ENCODE peak calls at places on chromosomes 2 and 18, in four cellular contexts. S is fibroblast of the aortic adventitia, K is endothelial cell of umbilical vein, I is BE2C. U is an unnamed sample.

GRCh38 chr2:160517731-160518130 is 24.1 kb upstream of the RBMS1 start:
- DNase-seq in I (no peak), K (no peak), S (no peak), U (no peak)

GRCh38 chr2:215613265-215613664 is 177.4 kb upstream of the FN1 start:
- DNase-seq in K (no peak), S (no peak), I (no peak), U (no peak)

GRCh38 chr2:51031004-51031791 is 734 bp downstream of the NRXN1 start:
- DNase-seq in I (no peak), K (no peak), S (no peak), U (no peak)

GRCh38 chr2:144378551-144378950 is 141.4 kb downstream of the ZEB2 start:
- DNase-seq in I (no peak), K (no peak), S (no peak), U (no peak)

GRCh38 chr18:3148930-3149535 is 70.7 kb downstream of the MYOM1 start:
- DNase-seq in K (peak), S (no peak), I (no peak), U (no peak)

GRCh38 chr2:19902272-19902730 is 518 bp upstream of the TTC32 start:
- DNase-seq in K (no peak), I (no peak), S (no peak), U (no peak)

GRCh38 chr18:62987035-62987830 is 271.9 kb downstream of the PHLPP1 start:
- DNase-seq in I (no peak), S (no peak), K (no peak), U (no peak)

GRCh38 chr18:65352183-65352582 is 398.6 kb upstream of the CDH7 start:
- DNase-seq in I (no peak), S (no peak), K (no peak), U (peak)

GRCh38 chr2:215505044-215505786 is 69.3 kb upstream of the FN1 start:
- DNase-seq in S (peak), K (peak), I (no peak), U (peak)

GRCh38 chr2:8310557-8311455 is 371.1 kb upstream of the ID2 start:
- DNase-seq in I (no peak), S (no peak), K (no peak), U (no peak)

GRCh38 chr2:27653397-27653796 is 10.0 kb downstream of the SUPT7L start:
- DNase-seq in I (no peak), S (no peak), K (no peak), U (peak)

GRCh38 chr18:44899832-44900231 is 219.1 kb downstream of the SETBP1 start:
- DNase-seq in K (no peak), S (no peak), I (no peak), U (no peak)

GRCh38 chr2:216057688-216058193 is 23.9 kb downstream of the PECR start:
- DNase-seq in S (no peak), K (no peak), I (no peak), U (peak)

GRCh38 chr2:203782262-203782976 is 76.0 kb downstream of the CD28 start:
- DNase-seq in I (peak), S (peak), K (peak), U (peak)

GRCh38 chr2:120545521-120546076 is 190.1 kb upstream of the GLI2 start:
- DNase-seq in I (no peak), K (no peak), S (no peak), U (no peak)

GRCh38 chr2:156474316-156474715 is 38.1 kb downstream of the GPD2 start:
- DNase-seq in K (no peak), I (no peak), S (no peak), U (no peak)

GRCh38 chr2:105769504-105769903 is 24.8 kb downstream of the NCK2 start:
- DNase-seq in S (no peak), K (no peak), I (no peak), U (peak)
- TF ChIP-seq CTCF in S (no peak), K (no peak), I (no peak), U (peak)

DNA sequence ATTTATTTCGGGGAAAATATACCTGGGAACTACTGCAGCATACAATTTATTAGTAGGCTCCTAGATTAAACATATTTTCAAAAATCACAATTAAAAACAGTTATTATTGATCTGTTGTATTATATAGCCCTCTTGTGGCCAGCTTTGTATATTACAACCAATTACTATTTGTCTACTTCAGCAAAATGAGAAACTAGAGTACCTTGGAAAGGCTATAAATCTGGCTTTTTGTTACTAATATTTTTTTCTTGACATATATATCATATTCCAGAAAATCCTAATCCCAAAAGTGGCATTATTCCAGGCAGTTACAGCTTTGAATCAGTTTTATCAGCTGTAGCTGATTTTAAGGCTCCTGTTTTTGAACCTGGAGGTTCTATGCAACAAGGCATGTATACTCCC is 101.2 kb downstream of the UBR3 start:
- DNase-seq in S (peak), I (no peak), K (peak), U (peak)
- TF ChIP-seq CTCF in S (peak), I (peak), K (peak), U (peak)

GRCh38 chr2:219206442-219207253 is at the start of gene ZFAND2B:
- DNase-seq in S (peak), K (peak), I (peak), U (peak)
- TF ChIP-seq CTCF in S (peak), K (no peak), I (peak), U (no peak)

GRCh38 chr2:65382776-65383357 is 49.5 kb downstream of the SPRED2 start:
- DNase-seq in I (peak), S (peak), K (no peak), U (peak)
- TF ChIP-seq CTCF in I (no peak), S (no peak), K (no peak), U (no peak)

DNA sequence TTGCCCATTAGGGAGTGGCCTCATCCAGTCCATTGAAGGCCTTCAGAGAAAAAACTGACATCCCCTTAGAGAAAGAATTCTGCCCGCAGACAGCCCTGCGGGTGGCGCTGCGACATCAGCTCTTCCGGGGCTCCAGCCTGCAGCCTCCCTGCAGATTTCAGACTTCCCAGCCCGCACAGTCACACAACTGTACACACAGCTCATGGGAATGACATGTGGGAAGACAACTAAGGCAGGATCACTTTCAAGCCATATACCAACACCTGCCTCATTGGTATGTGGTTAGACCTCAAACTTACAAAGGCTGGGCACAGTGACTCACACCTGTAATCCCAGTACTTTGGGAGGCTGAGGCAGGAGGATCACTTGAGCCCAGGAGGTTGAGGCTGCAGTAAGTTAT is 24.8 kb upstream of the TUBB6 start:
- DNase-seq in I (no peak), S (no peak), K (peak), U (peak)
- TF ChIP-seq CTCF in I (peak), S (peak), K (peak), U (peak)

GRCh38 chr18:50662177-50662576 is 102.3 kb downstream of the MAPK4 start:
- DNase-seq in K (no peak), S (peak), I (no peak), U (no peak)
- TF ChIP-seq CTCF in K (no peak), S (peak), I (peak), U (peak)

DNA sequence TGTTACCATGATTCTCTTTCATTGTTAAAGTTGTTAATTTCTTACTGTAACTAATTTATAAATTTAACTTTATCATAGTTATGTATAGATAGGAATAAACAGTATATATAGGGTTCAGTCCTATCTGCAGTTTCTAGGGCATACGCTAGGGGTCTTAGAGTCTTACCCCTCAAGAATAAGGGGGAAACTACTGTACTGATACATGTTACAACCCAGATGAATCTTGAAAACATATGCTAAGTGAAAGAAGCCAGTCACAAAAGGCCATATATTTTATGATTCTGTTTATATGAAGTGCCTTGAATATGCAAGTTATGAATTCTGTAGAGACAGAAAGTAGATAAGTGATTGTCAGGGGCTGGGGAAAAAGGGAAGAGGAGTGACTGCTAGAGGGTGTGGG is 52.4 kb downstream of the RTN4 start:
- DNase-seq in S (no peak), I (no peak), K (no peak), U (no peak)
- TF ChIP-seq CTCF in S (peak), I (no peak), K (no peak), U (peak)

GRCh38 chr2:240760576-240761246 is 59.3 kb downstream of the KIF1A start:
- DNase-seq in K (no peak), S (no peak), I (no peak), U (no peak)
- TF ChIP-seq CTCF in K (no peak), S (no peak), I (no peak), U (no peak)

GRCh38 chr2:209162129-209162528 is 261.7 kb upstream of the MAP2 start:
- DNase-seq in I (no peak), K (no peak), S (no peak), U (no peak)

GRCh38 chr2:209160800-209161588 is 262.9 kb upstream of the MAP2 start:
- DNase-seq in I (no peak), S (no peak), K (no peak), U (no peak)
- TF ChIP-seq CTCF in I (no peak), S (no peak), K (no peak), U (no peak)